ENCODE peak calls at places on chromosome 10, in nine cellular contexts. W is HFFc6, M is dorsolateral prefrontal cortex, K is lung, A is mammary epithelial cell, U is adrenal gland, G is left ventricle myocardium inferior, N is colonic mucosa, J is AG09309. I is an unnamed sample.

GRCh38 chr10:80158598-80159127 is 26.1 kb downstream of the PLAC9 start:
- DNase-seq in U (peak; percentile 90), G (peak; percentile 88), M (peak; percentile 58), A (peak; percentile 92), W (peak; percentile 98), N (peak; percentile 59), J (peak; percentile 97), K (peak; percentile 64), I (no peak)

GRCh38 chr10:5560142-5560843 is 35.5 kb downstream of the CALML3 start:
- DNase-seq in W (no peak), G (no peak), K (no peak), J (no peak), A (no peak), U (no peak), M (no peak), N (no peak), I (no peak)

GRCh38 chr10:35027567-35027966 is 62.6 kb downstream of the CUL2 start:
- DNase-seq in U (no peak), G (no peak), W (no peak), N (no peak), K (no peak), J (no peak), A (no peak), M (no peak), I (no peak)

GRCh38 chr10:5890519-5890878 is 456 bp downstream of the FBH1 start:
- DNase-seq in N (peak; percentile 41), K (peak; percentile 34), A (peak; percentile 25), M (no peak), J (no peak), W (no peak), G (no peak), U (peak; percentile 74), I (no peak)

GRCh38 chr10:33333260-33334169 is 952 bp downstream of the NRP1 start:
- DNase-seq in A (peak; percentile 65), K (no peak), G (no peak), M (no peak), J (no peak), W (no peak), U (no peak), N (peak; percentile 27), I (no peak)

GRCh38 chr10:31467791-31468535 is 148.9 kb downstream of the ZEB1 start:
- DNase-seq in N (no peak), A (peak; percentile 47), W (no peak), U (no peak), J (no peak), G (no peak), M (no peak), K (no peak), I (peak; percentile 56)

GRCh38 chr10:23693398-23693797 is 254.5 kb downstream of the OTUD1 start:
- DNase-seq in G (no peak), U (no peak), N (no peak), W (no peak), K (no peak), A (peak; percentile 9), J (no peak), M (peak; percentile 70), I (no peak)

GRCh38 chr10:100370976-100371706 is 24.1 kb downstream of the SCD start:
- DNase-seq in U (peak; percentile 91), M (peak; percentile 85), A (peak; percentile 94), J (peak; percentile 39), K (peak; percentile 71), N (peak; percentile 95), W (peak; percentile 72), G (peak; percentile 77), I (no peak)

DNA sequence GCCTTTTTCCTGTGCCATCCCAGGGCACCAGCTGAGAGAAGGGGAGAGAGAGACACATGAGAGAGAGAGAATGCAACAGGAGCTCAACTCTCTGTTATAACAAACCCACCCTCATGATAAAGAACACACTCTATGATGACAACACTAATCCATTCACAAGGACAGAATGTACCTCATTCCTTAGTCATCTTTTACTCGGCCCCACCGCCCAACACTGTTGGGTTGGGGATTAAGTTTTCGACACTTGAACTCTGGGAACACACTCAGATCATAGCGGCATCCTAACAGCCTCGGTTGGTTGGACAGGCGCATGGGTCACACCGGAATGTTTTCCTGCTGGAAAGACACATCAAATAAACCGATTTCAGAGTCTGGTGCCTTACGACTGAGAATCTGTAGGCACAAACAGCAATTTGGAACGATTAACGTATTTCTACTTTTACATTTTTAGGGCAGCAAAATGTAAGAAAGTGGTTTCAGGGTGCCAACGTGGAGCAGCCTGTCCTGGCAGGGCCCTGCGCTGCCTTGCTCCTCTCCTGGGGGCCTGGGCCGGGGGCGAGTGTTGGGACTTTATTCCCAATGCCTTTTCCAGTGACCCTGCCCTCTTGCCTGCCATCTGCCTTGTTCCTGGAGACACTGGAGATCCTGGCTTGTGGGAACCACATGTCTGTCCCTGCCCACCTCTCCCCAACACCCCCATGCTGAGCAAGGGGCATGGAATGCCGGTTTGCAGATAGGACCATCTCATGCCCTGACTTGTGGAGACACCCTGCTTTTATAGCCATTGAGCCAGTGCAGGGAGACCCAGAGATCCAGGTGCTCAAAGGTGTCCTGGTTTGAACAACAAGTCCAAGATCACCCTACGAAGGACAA is 287.0 kb downstream of the TCERG1L start:
- DNase-seq in M (no peak), W (no peak), A (no peak), K (no peak), U (no peak), N (no peak), G (no peak), J (no peak), I (no peak)
- TF ChIP-seq CTCF in M (no peak), W (no peak), A (no peak), K (no peak), U (no peak), N (no peak), G (no peak), J (no peak), I (no peak)

DNA sequence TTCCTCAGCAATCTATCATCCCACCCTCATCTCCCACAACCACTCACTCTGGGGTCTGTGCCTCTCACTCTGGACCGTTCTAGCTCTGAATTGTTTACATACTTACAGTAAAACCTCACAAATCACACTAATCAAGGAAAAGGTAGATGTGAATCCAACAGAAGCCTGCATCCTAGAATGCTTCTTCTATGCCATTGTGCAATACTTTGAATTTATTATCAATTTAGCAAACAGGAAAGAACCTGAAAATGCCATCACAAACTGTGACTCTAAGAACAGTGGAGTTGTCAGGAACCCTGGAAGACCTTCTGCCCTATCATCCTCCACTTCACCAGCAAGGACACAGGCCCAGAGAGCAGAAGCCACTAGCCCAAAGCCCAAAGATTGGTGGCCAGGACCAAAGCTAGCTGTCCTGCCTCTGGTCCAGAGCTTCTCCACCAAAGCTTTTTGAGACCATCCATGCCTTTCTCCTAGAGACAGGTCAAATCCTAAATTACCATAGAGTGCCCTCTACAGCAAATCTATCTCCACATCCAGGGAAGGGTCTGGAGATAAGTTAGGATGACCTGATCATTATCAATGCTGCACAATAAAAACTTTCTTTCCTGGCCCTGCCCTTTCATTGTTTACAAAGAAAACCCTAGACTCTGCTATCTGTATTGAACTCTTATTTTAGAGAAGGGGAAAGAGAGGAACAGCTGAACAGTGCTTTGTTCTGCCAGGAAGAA is 2.4 kb downstream of the SORBS1 start:
- DNase-seq in G (no peak), U (no peak), W (no peak), M (no peak), A (no peak), J (no peak), N (no peak), K (no peak), I (no peak)
- TF ChIP-seq CTCF in G (no peak), U (no peak), W (no peak), M (no peak), A (no peak), J (no peak), N (no peak), K (no peak), I (no peak)

DNA sequence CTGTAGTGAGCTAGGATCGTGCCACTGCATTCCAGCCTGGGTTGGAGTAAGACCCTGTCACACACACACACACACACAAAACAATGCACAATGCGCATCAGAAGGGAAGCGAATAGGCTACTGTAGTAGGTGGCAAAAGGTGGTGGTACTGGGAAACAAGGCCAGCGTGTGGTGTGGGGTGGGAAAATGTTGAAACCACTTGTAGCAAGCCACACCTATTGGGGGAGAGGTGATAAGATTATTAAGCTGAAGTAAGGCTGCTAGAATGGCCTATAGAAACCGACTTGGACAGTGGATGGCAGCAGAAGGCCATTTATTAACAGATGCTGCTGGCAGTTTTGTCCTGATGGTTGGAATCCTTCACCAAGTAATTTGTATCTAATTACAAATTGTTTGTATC is 7.2 kb upstream of the CHCHD1 start:
- DNase-seq in K (no peak), G (no peak), M (no peak), A (peak; percentile 28), W (no peak), N (no peak), U (no peak), J (no peak), I (no peak)
- TF ChIP-seq CTCF in K (no peak), G (no peak), M (no peak), A (peak; percentile 28), W (peak; percentile 26), N (no peak), U (no peak), J (no peak), I (peak; percentile 14)

DNA sequence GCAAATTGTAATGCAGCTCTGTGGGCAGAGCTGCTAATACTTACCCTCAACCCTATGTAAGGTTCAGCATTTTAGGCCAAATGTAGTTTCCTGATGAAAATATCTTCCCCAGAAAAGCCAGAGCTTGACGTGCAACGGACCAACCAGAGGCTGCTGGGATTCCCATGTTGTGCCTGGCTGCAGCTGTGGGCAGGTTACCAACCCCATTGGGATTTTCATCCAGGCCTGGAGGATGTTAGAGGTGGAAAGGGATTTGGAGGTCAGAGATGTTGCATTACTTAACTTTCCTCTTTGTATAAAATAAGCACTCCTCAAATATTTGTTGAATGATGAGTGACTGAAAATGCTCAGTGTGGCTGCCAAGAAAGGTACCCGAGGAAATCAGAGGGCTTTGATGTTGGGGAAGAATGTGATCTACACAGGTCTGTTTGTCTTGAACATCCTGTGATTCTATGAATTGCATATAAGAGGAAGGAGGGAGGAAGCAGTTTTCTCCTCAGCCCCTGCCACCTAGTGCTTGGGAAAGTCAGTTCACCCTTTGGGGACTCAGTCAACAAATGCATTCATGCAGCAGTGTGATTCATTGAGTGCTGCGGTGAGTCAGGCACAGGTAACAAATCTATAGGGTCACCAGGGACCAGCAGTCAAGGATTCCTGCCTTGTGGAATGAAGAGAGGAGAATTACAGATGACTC is 487.2 kb downstream of the RPS24 start:
- DNase-seq in K (no peak), J (no peak), N (peak; percentile 13), A (peak; percentile 73), U (no peak), G (no peak), M (no peak), W (peak; percentile 58), I (no peak)
- TF ChIP-seq CTCF in K (no peak), J (peak; percentile 64), N (peak; percentile 16), A (peak; percentile 67), U (no peak), G (peak; percentile 23), M (no peak), W (peak; percentile 72), I (peak; percentile 43)

GRCh38 chr10:50601974-50602373 is 21.8 kb downstream of the SGMS1 start:
- DNase-seq in A (no peak), J (no peak), W (no peak), M (no peak), N (no peak), U (no peak), K (no peak), G (no peak), I (no peak)
- TF ChIP-seq CTCF in A (no peak), J (no peak), W (no peak), M (no peak), N (no peak), U (no peak), K (no peak), G (no peak), I (no peak)

GRCh38 chr10:22477365-22478287 is 132.3 kb downstream of the SPAG6 start:
- DNase-seq in M (no peak), W (no peak), N (no peak), J (no peak), K (no peak), A (no peak), U (no peak), G (no peak), I (no peak)
- TF ChIP-seq CTCF in M (no peak), W (no peak), N (no peak), J (no peak), K (no peak), A (no peak), U (no peak), G (no peak), I (no peak)

I was measured in LNCaP clone FGC.